ENCODE peak calls at places on chromosomes 16 and 17, in seven cellular contexts. Y is neuronal stem cell, L is IMR-90, C is H9, A is mesenchymal stem cell, K is H1, W is trophoblast cell. V is an unnamed sample.

GRCh38 chr17:50785942-50786570 is 18.7 kb upstream of the ANKRD40CL start:
- DNase-seq in C (no peak), W (no peak), K (no peak), Y (no peak), A (peak), L (peak), V (no peak)

GRCh38 chr17:62666801-62667591 is 39.5 kb downstream of the MRC2 start:
- DNase-seq in C (peak), A (no peak), L (no peak), W (no peak), K (no peak), Y (no peak), V (no peak)

GRCh38 chr17:31371511-31372097 is 19.9 kb upstream of the RAB11FIP4 start:
- DNase-seq in Y (no peak), K (no peak), W (peak), L (peak), A (peak), C (no peak), V (no peak)

GRCh38 chr16:19808061-19808621 is 76.5 kb downstream of the GPRC5B start:
- DNase-seq in A (no peak), Y (no peak), W (no peak), C (no peak), L (no peak), K (no peak), V (no peak)

GRCh38 chr17:75594499-75595283 is 7.1 kb downstream of the MYO15B start:
- DNase-seq in A (no peak), L (no peak), C (peak), K (no peak), Y (no peak), W (peak), V (no peak)

GRCh38 chr17:19371259-19372003 is 6.9 kb upstream of the MAPK7 start:
- DNase-seq in W (no peak), L (no peak), Y (no peak), K (no peak), C (no peak), A (no peak), V (no peak)

GRCh38 chr17:76527430-76528111 is 9.9 kb downstream of the CYGB start:
- DNase-seq in A (peak), Y (no peak), C (peak), L (peak), K (no peak), W (no peak), V (peak)

GRCh38 chr16:81610144-81610842 is 165.7 kb downstream of the CMIP start:
- DNase-seq in W (no peak), C (no peak), K (no peak), Y (no peak), L (peak), A (peak), V (no peak)

GRCh38 chr16:82936941-82937551 is 310.3 kb downstream of the CDH13 start:
- DNase-seq in C (no peak), Y (no peak), K (no peak), W (no peak), L (peak), A (peak), V (peak)

GRCh38 chr17:73210002-73210678 is 17.3 kb downstream of the COG1 start:
- DNase-seq in A (peak), K (no peak), W (no peak), C (no peak), L (no peak), Y (no peak), V (no peak)

GRCh38 chr17:38449364-38449763 is 21.1 kb downstream of the ARHGAP23 start:
- DNase-seq in C (peak), W (peak), A (peak), Y (no peak), K (no peak), L (no peak), V (peak)

GRCh38 chr17:43766413-43767052 is 7.9 kb upstream of the SOST start:
- DNase-seq in A (peak), C (peak), K (no peak), W (peak), L (peak), Y (peak), V (peak)

GRCh38 chr17:43524945-43525575 is 21.1 kb downstream of the ETV4 start:
- DNase-seq in W (peak), C (no peak), Y (no peak), A (peak), K (no peak), L (peak), V (no peak)

GRCh38 chr16:10942352-10943297 is at the start of gene DEXI:
- DNase-seq in Y (peak), W (peak), K (peak), A (peak), C (peak), L (peak), V (peak)

GRCh38 chr16:12329246-12329995 is 352.9 kb downstream of the SNX29 start:
- DNase-seq in A (no peak), Y (no peak), L (no peak), K (no peak), C (no peak), W (no peak), V (no peak)

GRCh38 chr17:54807331-54807730 is 93.3 kb upstream of the TOM1L1 start:
- DNase-seq in A (no peak), K (no peak), W (no peak), L (no peak), Y (no peak), C (no peak), V (no peak)

GRCh38 chr17:27206447-27206846 is 87.5 kb upstream of the WSB1 start:
- DNase-seq in W (no peak), C (no peak), Y (no peak), K (no peak), A (peak), L (no peak), V (no peak)

GRCh38 chr17:49439673-49440571 is 25.2 kb upstream of the PHB1 start:
- DNase-seq in L (peak), K (no peak), A (no peak), C (peak), Y (no peak), W (no peak), V (no peak)

GRCh38 chr17:77488531-77489238 is 347.9 kb downstream of the SEC14L1 start:
- DNase-seq in W (no peak), A (no peak), C (no peak), K (no peak), Y (no peak), L (peak), V (no peak)

GRCh38 chr17:64984776-64985521 is 65.7 kb upstream of the LRRC37A3 start:
- DNase-seq in W (peak), Y (no peak), K (no peak), L (peak), A (peak), C (no peak), V (no peak)

GRCh38 chr16:27273670-27274522 is 5.3 kb upstream of the NSMCE1 start:
- DNase-seq in A (peak), K (no peak), W (no peak), C (no peak), Y (no peak), L (peak), V (no peak)

GRCh38 chr16:66361604-66362135 is 4.8 kb upstream of the CDH5 start:
- DNase-seq in C (no peak), L (no peak), A (no peak), W (peak), K (no peak), Y (no peak), V (no peak)

GRCh38 chr17:17004251-17004996 is 32.5 kb upstream of the TNFRSF13B start:
- DNase-seq in K (no peak), W (no peak), L (no peak), Y (no peak), C (no peak), A (no peak), V (no peak)
- H4K8ac ChIP-seq in K (no peak), W (no peak), L (no peak), Y (no peak), C (no peak), A (no peak), V (no peak)

GRCh38 chr16:47503936-47504335 is 42.8 kb downstream of the PHKB start:
- DNase-seq in Y (no peak), L (peak), K (no peak), C (no peak), A (peak), W (no peak), V (no peak)

GRCh38 chr16:47511882-47512281 is 50.8 kb downstream of the PHKB start:
- DNase-seq in A (no peak), L (no peak), W (no peak), K (no peak), C (no peak), Y (no peak), V (peak)

GRCh38 chr16:47504599-47504998 is 43.5 kb downstream of the PHKB start:
- DNase-seq in A (peak), L (peak), C (no peak), K (no peak), Y (no peak), W (no peak), V (no peak)

GRCh38 chr16:47506800-47507199 is 45.7 kb downstream of the PHKB start:
- DNase-seq in C (no peak), L (no peak), K (no peak), Y (no peak), A (no peak), W (no peak), V (no peak)

DNA sequence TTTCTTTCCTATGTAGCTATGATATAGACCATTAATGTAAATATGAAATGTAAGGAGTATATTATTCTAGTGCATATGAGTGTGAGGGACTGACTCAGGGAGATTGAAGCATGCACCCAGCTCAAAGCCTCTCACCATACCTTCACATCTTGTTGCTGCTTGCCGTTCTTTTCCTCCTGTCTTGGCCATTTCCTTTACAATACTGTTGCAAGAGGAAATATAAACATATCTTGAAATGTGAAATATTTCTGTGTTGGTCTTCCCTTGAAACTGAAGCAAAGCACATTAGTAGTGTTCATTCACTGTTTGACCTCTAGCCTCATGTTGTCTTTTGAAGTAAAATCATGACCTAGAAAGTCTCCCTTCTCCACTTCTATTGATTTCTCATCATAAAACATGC is 46.6 kb downstream of the PHKB start:
- DNase-seq in K (no peak), Y (no peak), C (no peak), A (peak), W (no peak), L (peak), V (no peak)
- H2BK5ac ChIP-seq in K (no peak), Y (no peak), C (no peak), A (no peak), W (no peak), L (no peak), V (no peak)

GRCh38 chr17:35218901-35219300 is 24.0 kb upstream of the SLFN5 start:
- DNase-seq in A (no peak), W (no peak), K (no peak), C (no peak), Y (no peak), L (no peak), V (no peak)
- H3K27ac ChIP-seq in A (no peak), W (no peak), K (no peak), C (no peak), Y (no peak), L (no peak), V (no peak)

GRCh38 chr17:60464343-60464742 is 42.1 kb downstream of the CHCT1 start:
- DNase-seq in W (no peak), C (no peak), A (no peak), Y (no peak), L (no peak), K (no peak), V (no peak)
- H4K8ac ChIP-seq in W (no peak), C (no peak), A (no peak), Y (no peak), L (no peak), K (no peak), V (no peak)

DNA sequence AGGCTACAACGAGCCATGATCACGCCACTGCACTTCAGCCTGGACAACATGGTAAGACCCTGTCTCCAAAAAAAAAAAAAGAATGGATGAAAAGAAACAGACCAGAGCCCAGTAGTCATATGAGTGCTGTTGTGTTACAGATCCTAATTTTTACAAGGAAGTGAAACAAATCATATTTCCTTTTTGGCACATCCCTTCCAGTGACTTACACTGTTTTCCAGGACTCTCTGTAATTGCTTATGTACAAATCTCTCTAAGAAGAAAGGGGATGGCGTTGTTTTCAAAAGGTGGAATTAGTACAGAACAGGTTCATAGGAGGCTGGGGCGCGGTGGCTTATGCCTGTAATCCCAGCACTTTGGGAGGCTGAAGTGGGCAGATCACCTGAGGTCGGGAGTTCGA is 19.8 kb upstream of the ZNF594 start:
- DNase-seq in Y (no peak), L (no peak), A (no peak), K (no peak), W (no peak), C (no peak), V (no peak)
- H2BK5ac ChIP-seq in Y (no peak), L (no peak), A (no peak), K (no peak), W (no peak), C (no peak), V (no peak)

DNA sequence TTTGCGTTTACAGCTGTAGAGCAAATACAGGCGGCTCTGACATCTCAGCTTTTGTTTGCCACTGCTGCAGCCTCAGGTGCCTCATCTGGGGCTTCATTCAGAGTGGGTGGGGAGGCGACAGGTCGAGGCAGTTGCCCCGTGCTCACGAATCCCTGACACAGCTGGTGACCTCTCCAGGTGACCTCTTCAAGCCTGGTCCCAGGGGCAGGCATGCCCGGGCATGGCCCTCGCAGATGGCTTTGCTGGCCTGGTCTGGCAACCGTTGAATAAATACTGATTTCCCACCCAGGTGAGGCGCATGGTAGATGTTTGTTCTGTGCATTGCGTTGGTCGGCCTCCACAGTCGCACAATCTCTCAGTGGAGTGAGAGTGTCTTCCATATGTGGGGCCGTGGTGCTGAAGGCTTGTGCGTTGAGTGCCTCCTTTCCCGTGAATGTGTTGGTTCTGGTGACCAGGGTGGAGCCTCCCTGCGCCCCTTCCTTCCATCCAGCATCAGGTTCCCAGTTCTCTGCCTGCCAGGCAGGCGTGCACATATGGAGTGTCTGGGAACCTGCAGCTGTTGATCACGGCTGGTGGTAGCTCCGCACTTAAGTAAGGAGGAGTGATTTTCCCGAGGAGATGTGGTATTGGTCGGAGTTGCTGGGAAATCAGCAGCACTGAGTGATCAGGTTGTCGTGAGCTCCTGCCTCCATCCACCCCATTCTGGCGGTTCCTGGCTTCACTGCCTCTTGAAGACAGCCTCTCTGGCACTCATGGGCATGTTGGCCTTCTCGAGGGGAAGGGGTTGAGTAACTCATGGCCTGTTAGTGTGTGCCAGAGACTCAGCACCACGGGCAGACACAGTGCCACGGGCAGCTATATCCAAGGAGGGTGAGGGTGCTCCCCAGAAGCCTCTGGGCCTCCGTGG is 149.7 kb downstream of the RPTOR start:
- DNase-seq in Y (no peak), L (no peak), A (no peak), C (no peak), K (no peak), W (no peak), V (no peak)
- H3K27ac ChIP-seq in Y (peak), L (peak), A (no peak), C (no peak), K (peak), W (no peak), V (no peak)

GRCh38 chr17:61540870-61541269 is 50.1 kb downstream of the NACA2 start:
- DNase-seq in K (no peak), A (no peak), C (no peak), W (no peak), L (no peak), Y (no peak), V (no peak)
- H4K8ac ChIP-seq in K (no peak), A (no peak), C (no peak), W (no peak), L (no peak), Y (no peak), V (no peak)

DNA sequence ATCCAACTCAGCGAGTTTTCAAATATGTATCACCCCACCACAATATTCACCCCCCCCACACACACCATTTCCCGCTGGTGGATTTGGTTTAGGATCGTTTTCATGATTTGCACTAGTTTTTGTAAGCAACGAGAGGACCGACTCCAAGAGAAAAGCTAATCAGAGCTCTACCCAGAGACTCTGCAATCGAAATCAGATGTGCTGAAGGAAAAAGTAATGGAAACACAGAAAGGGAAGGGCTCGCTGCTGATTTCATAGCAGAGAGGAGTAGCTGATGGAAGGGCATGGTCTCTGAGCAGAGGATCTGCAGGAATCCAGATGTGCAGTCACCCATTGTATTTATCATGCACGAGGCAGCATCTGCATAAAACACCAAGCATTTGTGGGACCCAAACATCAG is 163.2 kb upstream of the DYNLRB2 start:
- DNase-seq in A (no peak), C (no peak), W (no peak), Y (no peak), K (no peak), L (no peak), V (no peak)
- H2BK5ac ChIP-seq in A (no peak), C (no peak), W (no peak), Y (no peak), K (no peak), L (no peak), V (no peak)